ENCODE peak calls at places on chromosomes 11 and 22, in four cellular contexts. W is bronchial epithelial cell, E is globus pallidus, H is hypothalamus. R is an unnamed sample.

GRCh38 chr22:42816339-42816738 is 40.7 kb downstream of the ARFGAP3 start:
- DNase-seq in H (no peak), E (no peak), W (peak), R (no peak)

GRCh38 chr11:66438009-66438503 is 592 bp downstream of the MRPL11 start:
- DNase-seq in W (no peak), E (no peak), H (no peak), R (no peak)

GRCh38 chr11:119912214-119912613 is 183.2 kb upstream of the NECTIN1 start:
- DNase-seq in E (no peak), W (no peak), H (no peak), R (no peak)

GRCh38 chr11:34732831-34733230 is 111.9 kb downstream of the EHF start:
- DNase-seq in E (no peak), H (no peak), W (no peak), R (no peak)

GRCh38 chr11:119856681-119857485 is 127.9 kb upstream of the NECTIN1 start:
- DNase-seq in W (no peak), H (no peak), E (no peak), R (no peak)

GRCh38 chr11:75576445-75577049 is 14.5 kb downstream of the SERPINH1 start:
- DNase-seq in H (peak), W (peak), E (no peak), R (no peak)

GRCh38 chr22:19853879-19854777 is 546 bp downstream of the GNB1L start:
- DNase-seq in H (no peak), W (no peak), E (no peak), R (no peak)

GRCh38 chr11:61445535-61445934 is 15.6 kb downstream of the SDHAF2 start:
- DNase-seq in E (no peak), H (no peak), W (no peak), R (no peak)

GRCh38 chr11:128022007-128022368 is 565.4 kb downstream of the ETS1 start:
- DNase-seq in E (no peak), H (no peak), W (peak), R (no peak)

GRCh38 chr11:122784325-122785155 is 53.8 kb upstream of the CRTAM start:
- DNase-seq in W (peak), E (no peak), H (peak), R (no peak)

GRCh38 chr22:39297490-39298193 is 21.8 kb downstream of the RPL3 start:
- DNase-seq in W (no peak), E (no peak), H (no peak), R (no peak)

GRCh38 chr22:18970180-18970947 is 34.3 kb upstream of the PRODH start:
- DNase-seq in W (no peak), E (no peak), H (no peak), R (no peak)

GRCh38 chr11:119518746-119519382 is 95.9 kb upstream of the THY1 start:
- DNase-seq in W (peak), H (no peak), E (no peak), R (no peak)

GRCh38 chr11:72308226-72309073 is 64.5 kb upstream of the PHOX2A start:
- DNase-seq in E (no peak), H (no peak), W (peak), R (peak)

GRCh38 chr11:35715649-35716048 is 53.1 kb downstream of the TRIM44 start:
- DNase-seq in H (no peak), W (no peak), E (no peak), R (no peak)

GRCh38 chr22:20080776-20081654 is 974 bp downstream of the DGCR8 start:
- DNase-seq in W (peak), E (peak), H (no peak), R (no peak)